ENCODE peak calls at places on chromosome 7, in six cellular contexts. X, P, U, R, O and C are unnamed samples.

GRCh38 chr7:14717711-14718304 is 184.7 kb downstream of the DGKB start:
- DNase-seq in X (no peak), P (no peak), U (no peak), R (no peak), O (no peak), C (no peak)

GRCh38 chr7:136071106-136071505 is 93.9 kb upstream of the MTPN start:
- DNase-seq in X (no peak), P (no peak), U (no peak), R (no peak), O (no peak), C (no peak)

GRCh38 chr7:36878288-36878687 is 154.0 kb upstream of the AOAH start:
- DNase-seq in X (no peak), P (no peak), U (no peak), R (no peak), O (no peak), C (no peak)

GRCh38 chr7:2060701-2061100 is 172.0 kb downstream of the MAD1L1 start:
- DNase-seq in X (no peak), P (no peak), U (no peak), R (no peak), O (no peak), C (no peak)

GRCh38 chr7:148589640-148590039 is 926 bp upstream of the C7orf33 start:
- DNase-seq in X (no peak), P (no peak), U (no peak), R (no peak), O (no peak), C (no peak)

GRCh38 chr7:77427996-77428603 is 12.0 kb upstream of the GSAP start:
- DNase-seq in X (no peak), P (no peak), U (peak; percentile 60), R (no peak), O (no peak), C (no peak)

GRCh38 chr7:72343991-72344390 is 68.1 kb downstream of the CALN1 start:
- DNase-seq in X (no peak), P (no peak), U (no peak), R (no peak), O (no peak), C (no peak)

GRCh38 chr7:151057989-151058765 is 480 bp upstream of the CDK5 start:
- DNase-seq in X (peak; percentile 98), P (peak; percentile 97), U (peak; percentile 99), R (peak; percentile 95), O (peak; percentile 99), C (peak; percentile 98)

GRCh38 chr7:78530351-78530750 is 731.8 kb downstream of the PHTF2 start:
- DNase-seq in X (no peak), P (no peak), U (no peak), R (no peak), O (peak; percentile 21), C (no peak)

GRCh38 chr7:98996162-98996552 is 117.8 kb downstream of the TRRAP start:
- DNase-seq in X (no peak), P (no peak), U (no peak), R (no peak), O (no peak), C (no peak)

GRCh38 chr7:112828696-112829095 is 38.5 kb upstream of the TMEM168 start:
- DNase-seq in X (no peak), P (no peak), U (no peak), R (no peak), O (no peak), C (no peak)

GRCh38 chr7:128322040-128322643 is 21.6 kb downstream of the RBM28 start:
- DNase-seq in X (no peak), P (no peak), U (no peak), R (no peak), O (peak; percentile 48), C (no peak)

GRCh38 chr7:18515067-18515466 is 19.5 kb downstream of the HDAC9 start:
- DNase-seq in X (no peak), P (no peak), U (no peak), R (no peak), O (no peak), C (no peak)

GRCh38 chr7:92645114-92645497 is 54.9 kb upstream of the FAM133B start:
- DNase-seq in X (no peak), P (no peak), U (no peak), R (no peak), O (no peak), C (no peak)

GRCh38 chr7:23696916-23697441 is 13.0 kb upstream of the STK31 start:
- DNase-seq in X (peak; percentile 37), P (no peak), U (no peak), R (peak; percentile 29), O (peak; percentile 58), C (peak; percentile 46)

GRCh38 chr7:46033592-46033991 is 112.5 kb upstream of the IGFBP3 start:
- DNase-seq in X (no peak), P (no peak), U (no peak), R (no peak), O (no peak), C (no peak)

GRCh38 chr7:36188266-36188665 is 35.2 kb downstream of the EEPD1 start:
- DNase-seq in X (no peak), P (no peak), U (no peak), R (no peak), O (no peak), C (no peak)

GRCh38 chr7:68014031-68014774 is 1017.6 kb downstream of the TYW1 start:
- DNase-seq in X (no peak), P (no peak), U (no peak), R (no peak), O (no peak), C (no peak)

GRCh38 chr7:20602306-20602705 is 13.2 kb upstream of the ABCB5 start:
- DNase-seq in X (no peak), P (no peak), U (no peak), R (no peak), O (no peak), C (no peak)

GRCh38 chr7:141335164-141335563 is 216.0 kb upstream of the AGK start:
- DNase-seq in X (no peak), P (no peak), U (no peak), R (no peak), O (no peak), C (no peak)

GRCh38 chr7:69775231-69775771 is 177.0 kb downstream of the AUTS2 start:
- DNase-seq in X (no peak), P (no peak), U (no peak), R (no peak), O (no peak), C (no peak)

GRCh38 chr7:95749515-95749914 is 22.8 kb upstream of the DYNC1I1 start:
- DNase-seq in X (no peak), P (no peak), U (no peak), R (no peak), O (no peak), C (no peak)

DNA sequence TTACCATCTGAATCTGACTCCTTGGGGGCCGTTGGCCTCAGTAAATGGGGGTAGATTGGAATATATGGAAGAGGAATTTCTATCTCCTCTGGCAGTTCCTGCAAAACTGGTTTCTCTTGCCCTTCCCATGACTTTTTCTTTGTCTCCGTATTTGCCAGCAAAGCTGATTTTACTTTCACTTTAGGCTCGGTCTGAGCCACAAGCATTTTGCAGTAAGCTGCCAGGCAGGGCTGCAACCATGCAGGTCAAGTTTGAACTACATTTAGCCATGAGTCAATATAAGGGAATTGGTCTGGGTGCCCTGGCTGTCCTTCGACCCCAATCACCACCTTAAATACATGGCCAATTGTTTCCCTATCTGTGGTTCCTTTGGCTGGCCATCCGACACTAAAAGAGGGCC is 104.3 kb downstream of the TRIM24 start:
- DNase-seq in X (no peak), P (no peak), U (no peak), R (no peak), O (peak; percentile 51), C (no peak)
- H3K9me3 ChIP-seq in X (no peaks in the 10 kb centered on the region), P (peaks cover 70% of the 10 kb centered on the region), U (peaks cover 68% of the 10 kb centered on the region), R (peaks cover 14% of the 10 kb centered on the region), O (peaks cover 13% of the 10 kb centered on the region), C (peaks cover 9% of the 10 kb centered on the region)

GRCh38 chr7:39404910-39405309 is 161.3 kb upstream of the YAE1 start:
- DNase-seq in X (no peak), P (no peak), U (no peak), R (no peak), O (no peak), C (no peak)

GRCh38 chr7:39399458-39399857 is 166.7 kb upstream of the YAE1 start:
- DNase-seq in X (no peak), P (no peak), U (no peak), R (no peak), O (no peak), C (no peak)

GRCh38 chr7:39400836-39401235 is 165.4 kb upstream of the YAE1 start:
- DNase-seq in X (no peak), P (no peak), U (no peak), R (no peak), O (no peak), C (no peak)

GRCh38 chr7:39405591-39405990 is 160.6 kb upstream of the YAE1 start:
- DNase-seq in X (no peak), P (no peak), U (no peak), R (no peak), O (no peak), C (no peak)

GRCh38 chr7:39399976-39400375 is 166.2 kb upstream of the YAE1 start:
- DNase-seq in X (no peak), P (no peak), U (no peak), R (no peak), O (no peak), C (no peak)
- H3K9me3 ChIP-seq in X (no peaks in the 10 kb centered on the region), P (no peaks in the 10 kb centered on the region), U (no peaks in the 10 kb centered on the region), R (no peaks in the 10 kb centered on the region), O (no peaks in the 10 kb centered on the region), C (no peaks in the 10 kb centered on the region)

DNA sequence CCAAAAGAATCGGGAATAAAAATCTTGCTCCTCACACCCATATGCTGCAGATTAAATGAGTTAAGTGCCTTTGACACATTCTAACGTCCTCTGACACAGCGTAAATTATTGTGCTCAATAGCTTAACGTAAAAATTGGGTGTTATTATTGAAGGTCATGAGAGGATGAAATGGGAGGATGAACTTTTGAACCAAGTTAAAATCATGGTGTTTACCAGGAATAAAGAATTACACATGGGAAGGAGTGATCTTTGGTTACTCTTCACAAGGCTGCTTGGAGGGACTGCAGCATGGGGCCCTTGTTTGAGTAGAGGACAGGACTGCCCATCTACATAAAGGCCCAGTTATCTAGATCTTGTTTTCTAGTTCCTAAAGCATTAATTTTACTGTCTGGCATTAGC is 84.9 kb upstream of the PRR15 start:
- DNase-seq in X (no peak), P (no peak), U (no peak), R (no peak), O (peak; percentile 45), C (no peak)
- H3K9me3 ChIP-seq in X (no peaks in the 10 kb centered on the region), P (no peaks in the 10 kb centered on the region), U (no peaks in the 10 kb centered on the region), R (no peaks in the 10 kb centered on the region), O (no peaks in the 10 kb centered on the region), C (no peaks in the 10 kb centered on the region)

GRCh38 chr7:273327-273726 is 16.6 kb upstream of the FOXL3 start:
- DNase-seq in X (no peak), P (peak; percentile 11), U (no peak), R (no peak), O (no peak), C (no peak)

GRCh38 chr7:278081-278480 is 11.9 kb upstream of the FOXL3 start:
- DNase-seq in X (no peak), P (peak; percentile 6), U (no peak), R (no peak), O (no peak), C (no peak)

GRCh38 chr7:274262-274661 is 15.7 kb upstream of the FOXL3 start:
- DNase-seq in X (no peak), P (no peak), U (no peak), R (no peak), O (no peak), C (no peak)

GRCh38 chr7:277228-277627 is 12.7 kb upstream of the FOXL3 start:
- DNase-seq in X (no peak), P (no peak), U (no peak), R (no peak), O (no peak), C (no peak)

GRCh38 chr7:276230-276835 is 13.6 kb upstream of the FOXL3 start:
- DNase-seq in X (no peak), P (peak; percentile 18), U (peak; percentile 13), R (no peak), O (no peak), C (no peak)
- H3K9me3 ChIP-seq in X (no peaks in the 10 kb centered on the region), P (peaks cover 2% of the 10 kb centered on the region), U (peaks cover 31% of the 10 kb centered on the region), R (no peaks in the 10 kb centered on the region), O (peaks cover 19% of the 10 kb centered on the region), C (no peaks in the 10 kb centered on the region)